ENCODE peak calls at places on chromosomes 3 and 15, in four cellular contexts. Y is stimulated activated CD4-positive, alpha-beta T cell treated with anti-CD3 and anti-CD28 coated beads, Interleukin-4, amount 100 ng/mL, for 4 hours; I is activated CD4-positive, alpha-beta T cell treated with anti-CD3 and anti-CD28 coated beads for 48 hours; L is GM12865. C is an unnamed sample.
A peak's percentile ranks its signal among the peaks of the same experiment; 100 is the strongest.

GRCh38 chr3:144129536-144130214 is 158.1 kb downstream of the DIPK2A start:
- DNase-seq in Y (no peak), I (peak; percentile 11), L (peak; percentile 26), C (no peak)

GRCh38 chr15:38647683-38648082 is 83.1 kb upstream of the RASGRP1 start:
- DNase-seq in Y (no peak), I (no peak), L (no peak), C (no peak)

GRCh38 chr3:127730666-127731294 is 58.0 kb downstream of the ABTB1 start:
- DNase-seq in Y (no peak), I (no peak), L (no peak), C (no peak)

GRCh38 chr3:127964053-127964452 is 49.0 kb downstream of the KBTBD12 start:
- DNase-seq in Y (no peak), I (no peak), L (no peak), C (no peak)

GRCh38 chr3:139319428-139320402 is 24.1 kb upstream of the MRPS22 start:
- DNase-seq in Y (no peak), I (peak; percentile 14), L (peak; percentile 18), C (no peak)

GRCh38 chr15:61227269-61228024 is 1.7 kb downstream of the RORA start:
- DNase-seq in Y (no peak), I (no peak), L (no peak), C (no peak)

GRCh38 chr3:105365536-105366301 is 990 bp upstream of the ALCAM start:
- DNase-seq in Y (no peak), I (no peak), L (peak; percentile 31), C (no peak)

GRCh38 chr3:16392733-16393132 is 120.8 kb downstream of the RFTN1 start:
- DNase-seq in Y (no peak), I (no peak), L (no peak), C (no peak)

GRCh38 chr3:9994086-9994844 is 7.6 kb upstream of the EMC3 start:
- DNase-seq in Y (no peak), I (no peak), L (no peak), C (no peak)

GRCh38 chr3:129824926-129825541 is 68.5 kb downstream of the TMCC1 start:
- DNase-seq in Y (peak; percentile 17), I (peak; percentile 60), L (peak; percentile 74), C (peak; percentile 8)

GRCh38 chr3:22450785-22451400 is 699.9 kb upstream of the ZNF385D start:
- DNase-seq in Y (no peak), I (no peak), L (no peak), C (no peak)

GRCh38 chr3:8737301-8737700 is 3.7 kb downstream of the CAV3 start:
- DNase-seq in Y (no peak), I (no peak), L (no peak), C (no peak)

GRCh38 chr3:193168911-193169310 is 72.1 kb upstream of the PLAAT1 start:
- DNase-seq in Y (no peak), I (no peak), L (no peak), C (no peak)

GRCh38 chr15:60353245-60353940 is 44.4 kb downstream of the ANXA2 start:
- DNase-seq in Y (no peak), I (no peak), L (no peak), C (no peak)

GRCh38 chr3:2837233-2837632 is 272.9 kb downstream of the IL5RA start:
- DNase-seq in Y (no peak), I (no peak), L (no peak), C (no peak)

GRCh38 chr15:81152799-81153198 is 18.7 kb downstream of the CFAP161 start:
- DNase-seq in Y (no peak), I (no peak), L (no peak), C (no peak)

GRCh38 chr3:47579875-47580274 is 1.2 kb upstream of the CSPG5 start:
- DNase-seq in Y (no peak), I (no peak), L (no peak), C (no peak)

GRCh38 chr3:15892828-15893227 is 95.0 kb upstream of the ANKRD28 start:
- DNase-seq in Y (no peak), I (no peak), L (no peak), C (no peak)

GRCh38 chr3:172559029-172559428 is 35.8 kb upstream of the TNFSF10 start:
- DNase-seq in Y (no peak), I (no peak), L (no peak), C (no peak)

GRCh38 chr3:190586631-190587000 is 72.7 kb downstream of the IL1RAP start:
- DNase-seq in Y (peak; percentile 52), I (peak; percentile 49), L (peak; percentile 56), C (peak; percentile 16)

GRCh38 chr3:49912787-49913375 is 9.2 kb upstream of the MST1R start:
- DNase-seq in Y (no peak), I (no peak), L (no peak), C (no peak)

GRCh38 chr15:62618432-62618831 is 424.1 kb upstream of the TPM1 start:
- DNase-seq in Y (no peak), I (no peak), L (no peak), C (no peak)

GRCh38 chr3:127802620-127803019 is 19.7 kb downstream of the MGLL start:
- DNase-seq in Y (no peak), I (no peak), L (no peak), C (no peak)

GRCh38 chr3:45330500-45331295 is 57.7 kb upstream of the LARS2 start:
- DNase-seq in Y (no peak), I (no peak), L (no peak), C (no peak)

GRCh38 chr15:70424937-70425411 is 327.3 kb upstream of the TLE3 start:
- DNase-seq in Y (peak; percentile 4), I (peak; percentile 45), L (no peak), C (peak; percentile 15)

GRCh38 chr15:65363766-65364165 is 14.0 kb downstream of the IGDCC3 start:
- DNase-seq in Y (no peak), I (no peak), L (no peak), C (no peak)

GRCh38 chr3:4735243-4735642 is 242.1 kb downstream of the ITPR1 start:
- DNase-seq in Y (no peak), I (no peak), L (no peak), C (no peak)

GRCh38 chr3:133943639-133944131 is 48.0 kb upstream of the RAB6B start:
- DNase-seq in Y (no peak), I (no peak), L (no peak), C (no peak)

GRCh38 chr3:153628591-153628990 is 466.6 kb downstream of the RAP2B start:
- DNase-seq in Y (no peak), I (no peak), L (peak; percentile 55), C (no peak)

GRCh38 chr3:101065962-101066361 is 72.7 kb upstream of the ABI3BP start:
- DNase-seq in Y (no peak), I (no peak), L (no peak), C (no peak)

GRCh38 chr3:183560607-183561006 is 5.1 kb upstream of the KLHL6 start:
- DNase-seq in Y (peak; percentile 10), I (no peak), L (peak; percentile 64), C (no peak)

GRCh38 chr3:5082658-5083030 is 39.4 kb upstream of the ARL8B start:
- DNase-seq in Y (no peak), I (no peak), L (no peak), C (no peak)